ENCODE peak calls at places on chromosomes 13 and 19, in five cellular contexts. Z is ascending aorta, Q is psoas muscle, W is adipocyte, R is mammary epithelial cell. E is an unnamed sample.

GRCh38 chr13:30581582-30581981 is 36.1 kb upstream of the USPL1 start:
- DNase-seq in Z (no peak), Q (no peak), W (peak), R (no peak), E (no peak)

GRCh38 chr13:21670883-21671792 is at the start of gene FGF9:
- DNase-seq in Q (peak), R (peak), Z (peak), W (peak), E (peak)

GRCh38 chr19:7211191-7211988 is 82.8 kb downstream of the INSR start:
- DNase-seq in Z (no peak), R (no peak), Q (no peak), W (no peak), E (no peak)

GRCh38 chr13:109293166-109293565 is 493.2 kb downstream of the IRS2 start:
- DNase-seq in W (no peak), Z (no peak), Q (no peak), R (no peak), E (no peak)

GRCh38 chr19:46015080-46015960 is 7.5 kb downstream of the PGLYRP1 start:
- DNase-seq in Z (no peak), R (peak), Q (peak), W (peak), E (no peak)

GRCh38 chr13:113652404-113653263 is 5.4 kb downstream of the ATP4B start:
- DNase-seq in Z (peak), R (no peak), Q (peak), W (no peak), E (no peak)

GRCh38 chr19:53538378-53539109 is 599 bp downstream of the ZNF331 start:
- DNase-seq in W (no peak), Q (no peak), R (no peak), Z (no peak), E (no peak)

GRCh38 chr19:7393934-7394508 is 45.3 kb downstream of the ARHGEF18 start:
- DNase-seq in W (no peak), Q (no peak), R (no peak), Z (no peak), E (no peak)

GRCh38 chr19:40724848-40725247 is 7.9 kb downstream of the ITPKC start:
- DNase-seq in W (no peak), Q (no peak), Z (no peak), R (no peak), E (no peak)

GRCh38 chr13:52849727-52850395 is 1.4 kb upstream of the PCDH8 start:
- DNase-seq in R (no peak), Q (no peak), W (no peak), Z (no peak), E (no peak)
- H3K4me3 ChIP-seq in R (no peak), Q (peak), W (no peak), Z (no peak), E (no peak)

GRCh38 chr13:110470272-110471009 is 91.1 kb downstream of the RAB20 start:
- DNase-seq in R (no peak), W (no peak), Z (no peak), Q (peak), E (no peak)
- H3K4me3 ChIP-seq in R (no peak), W (no peak), Z (no peak), Q (no peak), E (no peak)

DNA sequence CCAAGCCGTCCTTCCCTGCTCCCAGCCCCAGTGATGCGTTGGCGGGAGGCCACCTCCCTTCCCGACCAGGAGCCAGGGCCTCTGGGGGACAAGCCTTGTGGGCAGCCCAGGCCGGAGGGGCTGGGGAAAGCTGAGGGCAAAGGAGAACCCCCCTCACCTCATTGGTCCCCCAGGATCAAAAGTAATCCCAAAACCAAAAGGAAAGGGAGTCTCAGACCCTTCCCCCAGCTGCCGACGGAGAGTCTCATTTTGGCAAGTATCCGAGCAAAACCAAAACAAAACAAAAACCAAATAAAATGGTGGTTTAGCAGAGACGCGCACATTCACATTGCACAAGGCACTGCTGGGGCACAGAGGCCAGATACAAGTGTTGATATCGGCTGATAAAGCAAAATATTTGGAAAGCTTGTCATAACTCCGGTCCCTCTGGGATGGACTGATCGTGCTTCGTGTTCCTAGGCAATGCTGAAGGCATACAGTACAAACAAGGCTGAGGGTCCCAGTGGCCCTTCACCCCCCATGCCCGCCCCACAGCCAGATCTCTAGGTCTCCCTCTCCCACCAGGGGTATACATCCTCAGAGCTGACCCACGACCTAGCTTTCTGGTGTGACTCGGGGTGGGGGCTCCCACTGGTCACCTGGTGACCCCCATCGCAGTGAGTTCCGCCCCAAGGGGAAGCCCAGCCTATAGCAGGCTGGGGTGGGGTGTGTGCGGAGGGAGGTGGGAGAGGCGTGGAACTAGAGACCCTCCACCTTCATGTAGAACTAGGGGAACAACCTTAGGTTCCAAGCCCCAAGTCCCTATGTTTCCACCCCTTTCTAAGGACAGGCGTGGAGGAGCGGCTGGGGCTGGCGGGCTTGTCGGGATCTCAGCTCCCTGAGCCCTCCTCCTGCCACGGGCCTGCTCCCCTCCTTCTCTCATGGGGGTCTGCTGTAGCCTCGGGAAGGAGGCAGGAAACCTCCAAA is 2.0 kb downstream of the CEBPA start:
- DNase-seq in R (no peak), W (no peak), Q (peak), Z (peak), E (no peak)
- H3K4me3 ChIP-seq in R (no peak), W (peak), Q (peak), Z (peak), E (no peak)

GRCh38 chr13:110869805-110870706 is 44.8 kb downstream of the ANKRD10 start:
- DNase-seq in R (peak), Q (peak), Z (peak), W (peak), E (peak)
- H3K4me3 ChIP-seq in R (peak), Q (peak), Z (peak), W (peak), E (peak)

GRCh38 chr13:43804461-43805070 is 17.8 kb upstream of the ENOX1 start:
- DNase-seq in Q (no peak), W (peak), R (peak), Z (no peak), E (no peak)
- H3K4me3 ChIP-seq in Q (no peak), W (peak), R (peak), Z (no peak), E (peak)

GRCh38 chr19:1274081-1274851 is 1.1 kb upstream of the FAM174C start:
- DNase-seq in R (no peak), W (no peak), Z (no peak), Q (peak), E (no peak)

GRCh38 chr19:1275976-1276619 is 768 bp downstream of the FAM174C start:
- DNase-seq in Q (no peak), W (no peak), R (no peak), Z (no peak), E (no peak)

GRCh38 chr19:1273263-1274041 is 1.9 kb upstream of the FAM174C start:
- DNase-seq in R (no peak), Z (no peak), W (no peak), Q (peak), E (no peak)

GRCh38 chr19:1275260-1275975 is at the start of gene FAM174C:
- DNase-seq in Q (peak), W (peak), Z (peak), R (peak), E (peak)

DNA sequence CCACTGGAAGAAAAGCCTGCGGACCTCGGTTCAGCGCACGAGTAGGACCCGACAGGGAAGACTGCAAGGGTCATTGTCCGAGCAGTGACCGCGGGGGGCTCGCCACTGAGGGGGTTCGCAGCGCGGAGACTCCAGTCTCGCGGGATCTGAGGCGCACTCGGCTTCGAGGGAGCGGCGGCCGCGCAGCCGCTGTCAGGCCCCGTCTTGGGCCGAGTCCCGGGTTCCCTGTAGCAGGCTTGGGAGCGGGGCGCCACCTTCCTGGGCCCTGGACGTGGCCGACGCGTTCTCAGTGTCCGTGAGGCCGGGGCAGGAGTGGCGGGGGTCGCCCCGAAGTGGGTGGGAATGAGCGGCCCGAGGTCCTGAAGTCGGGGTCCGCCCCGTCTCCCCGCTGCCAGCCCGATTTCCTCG is 474 bp upstream of the FAM174C start:
- DNase-seq in Z (no peak), R (no peak), W (no peak), Q (no peak), E (no peak)
- H3K4me3 ChIP-seq in Z (peak), R (peak), W (peak), Q (peak), E (peak)

GRCh38 chr13:93225610-93226009 is 997 bp upstream of the GPC6 start:
- DNase-seq in W (no peak), R (peak), Q (no peak), Z (no peak), E (no peak)
- H3K4me3 ChIP-seq in W (peak), R (no peak), Q (no peak), Z (no peak), E (no peak)

GRCh38 chr19:57687363-57688010 is 5.7 kb downstream of the ZNF551 start:
- DNase-seq in Z (no peak), Q (no peak), W (no peak), R (no peak), E (no peak)
- H3K4me3 ChIP-seq in Z (no peak), Q (no peak), W (peak), R (no peak), E (no peak)

GRCh38 chr19:17450264-17451075 is 2.0 kb upstream of the TMEM221 start:
- DNase-seq in Q (no peak), Z (no peak), W (no peak), R (peak), E (no peak)

GRCh38 chr19:17448190-17448967 is at the start of gene TMEM221:
- DNase-seq in Q (peak), W (peak), Z (peak), R (no peak), E (no peak)

GRCh38 chr19:17451820-17452219 is 3.4 kb upstream of the TMEM221 start:
- DNase-seq in W (no peak), Z (no peak), R (no peak), Q (no peak), E (no peak)

GRCh38 chr19:17445526-17446165 is 2.8 kb downstream of the TMEM221 start:
- DNase-seq in R (no peak), W (no peak), Q (no peak), Z (no peak), E (no peak)

GRCh38 chr19:17447704-17448189 is 721 bp downstream of the TMEM221 start:
- DNase-seq in R (no peak), Z (no peak), W (no peak), Q (no peak), E (no peak)
- H3K4me3 ChIP-seq in R (no peak), Z (peak), W (no peak), Q (peak), E (peak)

GRCh38 chr13:41018583-41018909 is 570 bp downstream of the ELF1 start:
- DNase-seq in W (no peak), Z (no peak), Q (no peak), R (no peak), E (no peak)

GRCh38 chr13:41017744-41018582 is 1.2 kb downstream of the ELF1 start:
- DNase-seq in W (no peak), R (peak), Z (no peak), Q (no peak), E (no peak)

GRCh38 chr13:41019027-41019487 is at the start of gene ELF1:
- DNase-seq in W (peak), R (peak), Q (no peak), Z (peak), E (peak)

GRCh38 chr13:41015920-41016319 is 3.2 kb downstream of the ELF1 start:
- DNase-seq in Q (no peak), R (no peak), Z (no peak), W (no peak), E (no peak)

DNA sequence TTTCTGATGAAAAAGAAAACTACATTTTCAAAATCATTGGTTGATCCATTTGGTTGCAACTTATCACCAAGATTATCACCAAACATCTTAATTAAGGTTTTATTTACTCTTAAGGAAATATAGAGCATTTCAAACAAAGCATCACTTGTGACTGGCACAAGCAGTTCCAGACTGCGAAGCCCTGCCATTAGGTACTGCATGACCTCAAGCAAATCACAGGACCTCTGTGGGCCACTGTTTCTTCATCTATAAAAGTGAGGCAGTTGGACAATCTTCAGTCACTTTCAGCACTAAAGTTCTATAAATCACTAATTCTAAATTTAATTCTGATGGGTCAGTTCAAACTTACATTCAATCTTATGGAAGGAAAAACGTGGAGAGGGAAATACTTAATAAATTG is 2.0 kb downstream of the ELF1 start:
- DNase-seq in R (peak), Q (no peak), Z (no peak), W (no peak), E (no peak)
- H3K4me3 ChIP-seq in R (peak), Q (no peak), Z (no peak), W (no peak), E (no peak)

E was measured in skeletal muscle cell.